ENCODE peak calls at places on chromosomes 11 and 22, in ten cellular contexts. I is activated T-cell treated with anti-CD3 and anti-CD28 coated beads for 1 hour; H is T-helper 17 cell; A is nucleus accumbens; M is activated effector memory CD4-positive, alpha-beta T cell treated with anti-CD3 and anti-CD28 coated beads, Interleukin-2, amount 50 U/mL, for 16 hours; R is HFF-Myc; J is T-cell; U is activated CD8-positive, alpha-beta T cell treated with anti-CD3 and anti-CD28 coated beads for 36 hours; Q is naive B cell; K is GM23338. S is an unnamed sample.

GRCh38 chr22:46894081-46894671 is 131.7 kb downstream of the TBC1D22A start:
- DNase-seq in I (no peak), H (no peak), A (peak), M (no peak), R (no peak), J (no peak), U (no peak), Q (no peak), K (no peak), S (no peak)

GRCh38 chr11:109864161-109864661 is 229.0 kb upstream of the ZC3H12C start:
- DNase-seq in I (no peak), H (no peak), A (no peak), M (no peak), R (no peak), J (no peak), U (peak), Q (no peak), K (no peak), S (no peak)

GRCh38 chr11:66466225-66467033 is at the start of gene PELI3:
- DNase-seq in I (peak), H (peak), A (peak), M (peak), R (peak), J (peak), U (peak), Q (peak), K (peak), S (peak)

GRCh38 chr11:71158936-71159335 is 93.4 kb downstream of the SHANK2 start:
- DNase-seq in I (no peak), H (no peak), A (no peak), M (peak), R (no peak), J (no peak), U (no peak), Q (no peak), K (no peak), S (no peak)

GRCh38 chr11:73463359-73463758 is 87.2 kb downstream of the RELT start:
- DNase-seq in I (no peak), H (no peak), A (no peak), M (no peak), R (no peak), J (no peak), U (no peak), Q (no peak), K (no peak), S (no peak)

GRCh38 chr11:69443968-69444364 is 37.5 kb upstream of the LINC01488 start:
- DNase-seq in I (no peak), H (no peak), A (no peak), M (no peak), R (no peak), J (no peak), U (no peak), Q (no peak), K (no peak), S (no peak)

GRCh38 chr11:63567044-63567840 is 4.1 kb upstream of the PLAAT2 start:
- DNase-seq in I (peak), H (peak), A (no peak), M (peak), R (peak), J (peak), U (peak), Q (peak), K (peak), S (no peak)

GRCh38 chr11:86676533-86677154 is 4.2 kb upstream of the ME3 start:
- DNase-seq in I (no peak), H (no peak), A (no peak), M (no peak), R (no peak), J (no peak), U (no peak), Q (no peak), K (peak), S (no peak)

GRCh38 chr11:117084992-117085391 is 13.2 kb downstream of the SIK3 start:
- DNase-seq in I (no peak), H (no peak), A (no peak), M (no peak), R (no peak), J (no peak), U (no peak), Q (no peak), K (no peak), S (no peak)

GRCh38 chr11:58659910-58660570 is 37.6 kb downstream of the CNTF start:
- DNase-seq in I (no peak), H (no peak), A (no peak), M (no peak), R (no peak), J (no peak), U (no peak), Q (no peak), K (no peak), S (no peak)

GRCh38 chr22:43862074-43862881 is at the start of gene SULT4A1:
- DNase-seq in I (no peak), H (no peak), A (peak), M (peak), R (no peak), J (no peak), U (no peak), Q (no peak), K (peak), S (no peak)

GRCh38 chr11:45933131-45933821 is 10.8 kb downstream of the LARGE2 start:
- DNase-seq in I (no peak), H (no peak), A (no peak), M (no peak), R (no peak), J (no peak), U (no peak), Q (peak), K (no peak), S (no peak)

GRCh38 chr11:17798253-17798652 is 63.7 kb downstream of the KCNC1 start:
- DNase-seq in I (no peak), H (no peak), A (no peak), M (peak), R (no peak), J (no peak), U (no peak), Q (no peak), K (no peak), S (no peak)

GRCh38 chr11:19832166-19832750 is 119.6 kb downstream of the NAV2 start:
- DNase-seq in I (no peak), H (no peak), A (no peak), M (no peak), R (no peak), J (no peak), U (no peak), Q (no peak), K (no peak), S (no peak)

GRCh38 chr11:9313648-9314290 is 624 bp downstream of the TMEM41B start:
- DNase-seq in I (peak), H (peak), A (peak), M (peak), R (no peak), J (no peak), U (peak), Q (peak), K (peak), S (no peak)

GRCh38 chr11:31798057-31799035 is 12.8 kb downstream of the PAX6 start:
- DNase-seq in I (no peak), H (no peak), A (no peak), M (no peak), R (no peak), J (no peak), U (no peak), Q (no peak), K (peak), S (no peak)

GRCh38 chr11:121356357-121356756 is 63.8 kb downstream of the SC5D start:
- DNase-seq in I (no peak), H (no peak), A (no peak), M (no peak), R (no peak), J (no peak), U (no peak), Q (no peak), K (no peak), S (no peak)

GRCh38 chr11:33633251-33634003 is 67.2 kb downstream of the C11orf91 start:
- DNase-seq in I (no peak), H (no peak), A (no peak), M (no peak), R (peak), J (no peak), U (no peak), Q (no peak), K (peak), S (no peak)

GRCh38 chr11:46120361-46120710 is 918 bp downstream of the PHF21A start:
- DNase-seq in I (no peak), H (no peak), A (no peak), M (peak), R (no peak), J (no peak), U (peak), Q (peak), K (no peak), S (no peak)

GRCh38 chr11:130403301-130403804 is 25.1 kb downstream of the ADAMTS8 start:
- DNase-seq in I (no peak), H (no peak), A (peak), M (no peak), R (no peak), J (no peak), U (no peak), Q (no peak), K (peak), S (peak)

GRCh38 chr11:96187779-96188624 is 155.0 kb downstream of the MAML2 start:
- DNase-seq in I (no peak), H (no peak), A (peak), M (no peak), R (peak), J (no peak), U (peak), Q (no peak), K (no peak), S (no peak)

GRCh38 chr11:65821107-65821506 is 12.7 kb upstream of the SNX32 start:
- DNase-seq in I (no peak), H (no peak), A (no peak), M (no peak), R (no peak), J (no peak), U (no peak), Q (no peak), K (no peak), S (no peak)

GRCh38 chr22:44685384-44686056 is 16.5 kb upstream of the PRR5 start:
- DNase-seq in I (peak), H (peak), A (no peak), M (peak), R (peak), J (peak), U (peak), Q (peak), K (peak), S (peak)

GRCh38 chr22:37762389-37762836 is 45.3 kb upstream of the GCAT start:
- DNase-seq in I (no peak), H (no peak), A (no peak), M (no peak), R (no peak), J (no peak), U (no peak), Q (no peak), K (no peak), S (no peak)

GRCh38 chr11:128476729-128477128 is 110.6 kb downstream of the ETS1 start:
- DNase-seq in I (peak), H (no peak), A (no peak), M (peak), R (no peak), J (peak), U (peak), Q (no peak), K (no peak), S (peak)

GRCh38 chr11:92527467-92527866 is 302.8 kb downstream of the FAT3 start:
- DNase-seq in I (no peak), H (no peak), A (no peak), M (no peak), R (no peak), J (no peak), U (no peak), Q (no peak), K (no peak), S (no peak)

GRCh38 chr11:94926698-94927237 is 46.6 kb downstream of the CWC15 start:
- DNase-seq in I (no peak), H (no peak), A (peak), M (no peak), R (peak), J (no peak), U (no peak), Q (no peak), K (peak), S (peak)

GRCh38 chr11:69718147-69718546 is 14.3 kb upstream of the FGF19 start:
- DNase-seq in I (no peak), H (no peak), A (no peak), M (no peak), R (no peak), J (no peak), U (peak), Q (peak), K (peak), S (no peak)

GRCh38 chr11:74175923-74176322 is 4.8 kb downstream of the PPME1 start:
- DNase-seq in I (no peak), H (no peak), A (no peak), M (no peak), R (no peak), J (no peak), U (no peak), Q (no peak), K (no peak), S (no peak)

GRCh38 chr22:39471421-39472141 is 14.8 kb downstream of the MGAT3 start:
- DNase-seq in I (no peak), H (no peak), A (peak), M (no peak), R (no peak), J (no peak), U (peak), Q (no peak), K (no peak), S (peak)

S was measured in lung.